ENCODE peak calls at places on chromosomes 5 and 9, in seven cellular contexts. J, G, H, P, L, I and U are unnamed samples.

GRCh38 chr5:139683295-139684271 is 35.4 kb downstream of the CXXC5 start:
- DNase-seq in J (no peak), G (no peak), H (no peak), P (no peak), L (no peak), I (no peak), U (no peak)

GRCh38 chr9:15142903-15143534 is 164.0 kb downstream of the TTC39B start:
- DNase-seq in J (peak; percentile 42), G (peak; percentile 39), H (peak; percentile 33), P (no peak), L (peak; percentile 44), I (peak; percentile 12), U (peak; percentile 8)

GRCh38 chr5:154107729-154108128 is 69.0 kb downstream of the MFAP3 start:
- DNase-seq in J (no peak), G (no peak), H (no peak), P (no peak), L (no peak), I (no peak), U (no peak)

GRCh38 chr5:82985763-82986162 is 91.4 kb downstream of the TMEM167A start:
- DNase-seq in J (no peak), G (no peak), H (no peak), P (no peak), L (no peak), I (no peak), U (no peak)

GRCh38 chr5:138230261-138230660 is 17.1 kb upstream of the CDC23 start:
- DNase-seq in J (no peak), G (no peak), H (no peak), P (peak; percentile 65), L (no peak), I (no peak), U (no peak)

GRCh38 chr9:7368410-7369292 is 430.9 kb downstream of the DMAC1 start:
- DNase-seq in J (peak; percentile 47), G (no peak), H (peak; percentile 69), P (no peak), L (no peak), I (no peak), U (no peak)

GRCh38 chr9:111118256-111118950 is 80.1 kb upstream of the LPAR1 start:
- DNase-seq in J (peak; percentile 84), G (no peak), H (peak; percentile 86), P (no peak), L (no peak), I (no peak), U (no peak)

GRCh38 chr5:33438996-33439395 is 1.8 kb upstream of the TARS1 start:
- DNase-seq in J (no peak), G (no peak), H (no peak), P (no peak), L (no peak), I (no peak), U (no peak)

GRCh38 chr9:9855503-9856078 is 757.2 kb downstream of the PTPRD start:
- DNase-seq in J (no peak), G (no peak), H (no peak), P (no peak), L (no peak), I (no peak), U (no peak)